ENCODE peak calls at places on chromosomes 7 and 10, in five cellular contexts. O is dorsolateral prefrontal cortex, K is astrocyte of the spinal cord, D is astrocyte, S is tibial nerve. T is an unnamed sample.

GRCh38 chr7:5704534-5704922 is 76.9 kb downstream of the RNF216 start:
- DNase-seq in O (peak; percentile 85), K (peak; percentile 87), D (no peak), S (peak; percentile 93), T (peak; percentile 89)

GRCh38 chr7:101772508-101773306 is 44.7 kb upstream of the CUX1 start:
- DNase-seq in O (no peak), K (no peak), D (no peak), S (no peak), T (no peak)

GRCh38 chr10:66819691-66820090 is 106.1 kb upstream of the LRRTM3 start:
- DNase-seq in O (no peak), K (no peak), D (no peak), S (no peak), T (no peak)

GRCh38 chr10:31999836-32000235 is 56.4 kb downstream of the KIF5B start:
- DNase-seq in O (no peak), K (no peak), D (no peak), S (no peak), T (no peak)

GRCh38 chr7:151080091-151080521 is 503 bp downstream of the FASTK start:
- DNase-seq in O (no peak), K (no peak), D (no peak), S (no peak), T (no peak)

GRCh38 chr7:48269066-48269465 is 97.8 kb downstream of the ABCA13 start:
- DNase-seq in O (no peak), K (no peak), D (no peak), S (no peak), T (no peak)

GRCh38 chr7:94656925-94657731 is 1.2 kb upstream of the SGCE start:
- DNase-seq in O (peak; percentile 49), K (peak; percentile 65), D (peak; percentile 26), S (no peak), T (peak; percentile 30)

GRCh38 chr10:126476256-126476655 is 88.0 kb upstream of the ADAM12 start:
- DNase-seq in O (no peak), K (peak; percentile 16), D (no peak), S (no peak), T (no peak)

GRCh38 chr7:26199301-26200112 is 1.0 kb downstream of the HNRNPA2B1 start:
- DNase-seq in O (peak; percentile 59), K (no peak), D (peak; percentile 30), S (peak; percentile 64), T (no peak)

GRCh38 chr10:48946891-48947500 is 7.4 kb upstream of the LRRC18 start:
- DNase-seq in O (no peak), K (peak; percentile 34), D (peak; percentile 2), S (no peak), T (no peak)

GRCh38 chr10:26372513-26373354 is 65.4 kb upstream of the APBB1IP start:
- DNase-seq in O (no peak), K (no peak), D (no peak), S (no peak), T (no peak)

GRCh38 chr10:110724116-110724701 is 80.1 kb downstream of the RBM20 start:
- DNase-seq in O (no peak), K (no peak), D (no peak), S (no peak), T (no peak)

GRCh38 chr10:105592468-105592867 is 951.4 kb downstream of the SORCS3 start:
- DNase-seq in O (no peak), K (no peak), D (no peak), S (no peak), T (no peak)

GRCh38 chr10:83276971-83277370 is 862.3 kb upstream of the GHITM start:
- DNase-seq in O (no peak), K (no peak), D (no peak), S (no peak), T (no peak)

GRCh38 chr10:48251525-48252353 is 22.8 kb downstream of the FRMPD2 start:
- DNase-seq in O (no peak), K (no peak), D (no peak), S (no peak), T (no peak)

GRCh38 chr7:142817506-142817905 is 37.4 kb upstream of the EPHB6 start:
- DNase-seq in O (no peak), K (no peak), D (peak; percentile 10), S (no peak), T (no peak)

GRCh38 chr7:102834999-102835398 is 77.8 kb upstream of the LRRC17 start:
- DNase-seq in O (no peak), K (peak; percentile 92), D (peak; percentile 96), S (no peak), T (peak; percentile 72)

GRCh38 chr7:6495597-6496262 is 48.0 kb upstream of the DAGLB start:
- DNase-seq in O (no peak), K (no peak), D (no peak), S (no peak), T (peak; percentile 70)

GRCh38 chr7:18843979-18844378 is 273.5 kb downstream of the TWIST1 start:
- DNase-seq in O (no peak), K (no peak), D (no peak), S (no peak), T (no peak)

GRCh38 chr10:17088118-17088806 is 41.3 kb downstream of the CUBN start:
- DNase-seq in O (no peak), K (peak; percentile 54), D (peak; percentile 72), S (no peak), T (peak; percentile 88)

GRCh38 chr10:132788180-132788830 is 2.4 kb upstream of the NKX6-2 start:
- DNase-seq in O (peak; percentile 52), K (peak; percentile 9), D (no peak), S (no peak), T (peak; percentile 68)

GRCh38 chr10:98569878-98570277 is 123.1 kb upstream of the HPS1 start:
- DNase-seq in O (no peak), K (no peak), D (no peak), S (no peak), T (no peak)

DNA sequence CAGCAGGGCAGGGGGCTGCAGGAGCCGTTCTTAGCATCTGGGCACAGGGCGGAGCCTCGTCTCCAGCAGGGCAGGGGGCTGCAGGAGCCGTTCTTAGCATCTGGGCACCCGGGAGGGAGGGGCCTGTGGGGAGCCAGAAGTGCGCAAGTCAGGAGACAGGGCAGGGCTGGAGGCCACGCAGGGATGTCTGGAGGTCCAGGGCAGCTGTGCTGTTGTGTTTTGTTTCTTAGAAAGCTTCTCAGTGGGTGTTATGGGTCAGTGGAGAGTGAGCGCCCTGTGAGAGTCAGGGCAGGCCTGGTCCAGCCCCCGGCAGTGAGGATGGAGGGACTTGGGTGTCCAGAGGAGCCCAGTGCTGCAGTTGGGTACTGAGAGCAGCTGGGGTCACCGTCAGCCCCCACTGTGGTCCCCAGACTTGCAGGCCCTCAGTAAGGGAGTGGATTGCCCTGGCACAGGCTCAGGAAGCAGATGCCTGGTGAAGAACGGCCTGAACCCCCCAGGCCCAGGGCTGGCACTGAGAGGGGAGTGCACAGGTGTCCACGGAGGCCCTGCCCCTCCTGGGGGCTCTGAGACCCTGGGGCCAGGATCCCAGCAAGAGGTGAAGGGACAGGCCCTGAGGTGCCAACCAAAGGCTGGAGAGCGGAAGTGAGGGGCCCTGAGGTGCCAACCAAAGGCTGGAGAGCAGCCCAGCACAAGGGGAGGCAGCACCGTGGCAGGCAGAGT is 29.8 kb downstream of the FAM20C start:
- DNase-seq in O (no peak), K (no peak), D (no peak), S (no peak), T (peak; percentile 52)
- TF ChIP-seq CTCF in O (no peak), K (no peak), D (no peak), S (no peak), T (no peak)

GRCh38 chr7:129776397-129776792 is 164.9 kb downstream of the NRF1 start:
- DNase-seq in O (no peak), K (no peak), D (no peak), S (no peak), T (no peak)
- H3K4me3 ChIP-seq in O (no peak overlapping the region), K (no peak overlapping the region), D (no peak overlapping the region), S (no peak overlapping the region), T (no peak overlapping the region)

GRCh38 chr10:78864761-78865517 is 203.8 kb upstream of the ZMIZ1 start:
- DNase-seq in O (no peak), K (no peak), D (no peak), S (no peak), T (no peak)
- TF ChIP-seq CTCF in O (no peak), K (no peak), D (no peak), S (no peak), T (no peak)

DNA sequence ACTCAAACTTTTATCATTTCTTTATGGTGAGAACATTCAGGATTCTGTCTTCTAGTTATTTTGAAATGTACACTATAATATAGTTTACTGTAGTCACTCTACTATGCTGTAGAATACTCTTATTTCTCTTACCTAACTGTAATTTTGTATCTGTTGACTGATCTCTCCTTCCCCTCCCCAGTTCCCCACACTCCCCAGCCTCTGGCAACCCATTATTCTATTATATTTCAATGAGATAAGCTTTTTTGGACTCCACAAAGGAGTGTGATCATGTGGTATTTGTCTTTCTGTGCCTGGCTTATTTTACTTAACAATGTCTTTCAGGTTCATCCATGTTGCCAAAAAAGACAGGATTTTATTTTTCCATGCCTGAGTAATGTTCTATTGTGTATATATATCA is 71.4 kb upstream of the DYNC1I1 start:
- DNase-seq in O (no peak), K (no peak), D (no peak), S (no peak), T (no peak)
- H3K4me3 ChIP-seq in O (no peak overlapping the region), K (no peak overlapping the region), D (no peak overlapping the region), S (no peak overlapping the region), T (no peak overlapping the region)

DNA sequence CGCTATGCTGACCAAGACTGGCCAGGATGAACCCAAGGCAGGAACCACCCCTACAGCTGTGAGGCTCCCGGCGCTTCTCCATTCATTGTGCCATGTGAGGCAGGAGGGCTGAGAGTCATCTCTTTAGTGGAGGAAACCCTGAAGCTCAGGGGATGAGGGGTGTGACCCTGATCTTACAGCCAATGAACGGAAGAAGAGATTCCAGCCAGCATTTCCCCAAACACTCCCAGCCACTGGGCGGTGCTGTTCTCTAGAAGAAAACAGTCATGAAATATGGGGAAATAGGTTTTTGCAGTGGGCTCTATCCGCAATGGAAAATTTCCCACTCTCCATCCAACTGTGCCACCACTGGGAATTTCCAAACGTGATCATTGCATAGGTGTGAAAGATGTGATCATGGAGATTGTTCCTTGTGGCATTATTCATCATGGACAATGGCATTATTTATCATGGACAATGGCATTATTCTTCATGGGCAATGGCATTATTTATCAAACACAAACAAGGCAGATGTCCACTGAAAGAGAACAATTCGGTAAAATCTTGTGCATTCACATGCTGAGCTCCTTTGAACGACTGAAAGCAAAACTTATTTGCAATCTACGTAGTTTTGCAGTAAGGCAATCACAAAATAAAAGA is 14.0 kb upstream of the SLC18A2 start:
- DNase-seq in O (no peak), K (no peak), D (no peak), S (no peak), T (no peak)
- TF ChIP-seq CTCF in O (peak; percentile 35), K (peak; percentile 52), D (peak; percentile 30), S (no peak), T (peak; percentile 61)

T was measured in foreskin fibroblast.